ENCODE peak calls at places on chromosomes 2 and 18, in five cellular contexts. One of them, this sample, is unnamed.

GRCh38 chr2:197358927-197359326 is 48.3 kb upstream of the ANKRD44 start:
- DNase-seq in PC-9: no peak
- DNase-seq in GM23248: peak; percentile 70
- DNase-seq in neuronal stem cell: no peak
- DNase-seq in K562: no peak
- DNase-seq in this sample: no peak

GRCh38 chr18:59268127-59268721 is 5.0 kb downstream of the RAX start:
- DNase-seq in PC-9: no peak
- DNase-seq in GM23248: no peak
- DNase-seq in neuronal stem cell: no peak
- DNase-seq in K562: no peak
- DNase-seq in this sample: no peak

GRCh38 chr2:46849080-46849715 is 66.4 kb downstream of the MCFD2 start:
- DNase-seq in K562: peak; percentile 35
- DNase-seq in neuronal stem cell: no peak
- DNase-seq in GM23248: peak; percentile 41
- DNase-seq in PC-9: no peak
- DNase-seq in this sample: no peak

GRCh38 chr2:138391956-138392355 is 109.6 kb upstream of the SPOPL start:
- DNase-seq in GM23248: peak; percentile 48
- DNase-seq in K562: no peak
- DNase-seq in PC-9: no peak
- DNase-seq in neuronal stem cell: no peak
- DNase-seq in this sample: no peak

GRCh38 chr2:219506802-219507554 is 7.3 kb upstream of the ASIC4 start:
- DNase-seq in PC-9: no peak
- DNase-seq in K562: no peak
- DNase-seq in neuronal stem cell: no peak
- DNase-seq in GM23248: no peak
- DNase-seq in this sample: peak; percentile 65

GRCh38 chr2:102142829-102143449 is 393 bp downstream of the IL1R1 start:
- DNase-seq in GM23248: peak; percentile 70
- DNase-seq in PC-9: no peak
- DNase-seq in neuronal stem cell: peak; percentile 11
- DNase-seq in K562: peak; percentile 38
- DNase-seq in this sample: no peak

GRCh38 chr18:21452808-21453511 is 147.5 kb downstream of the ESCO1 start:
- DNase-seq in GM23248: no peak
- DNase-seq in K562: no peak
- DNase-seq in neuronal stem cell: no peak
- DNase-seq in PC-9: no peak
- DNase-seq in this sample: no peak

GRCh38 chr2:75342504-75343175 is 143.3 kb upstream of the TACR1 start:
- DNase-seq in GM23248: no peak
- DNase-seq in PC-9: no peak
- DNase-seq in K562: no peak
- DNase-seq in neuronal stem cell: no peak
- DNase-seq in this sample: no peak

GRCh38 chr2:230054079-230054478 is 14.6 kb downstream of the SLC16A14 start:
- DNase-seq in GM23248: peak; percentile 76
- DNase-seq in PC-9: peak; percentile 90
- DNase-seq in K562: no peak
- DNase-seq in neuronal stem cell: no peak
- DNase-seq in this sample: no peak

GRCh38 chr2:237591379-237591881 is 896 bp upstream of the RAB17 start:
- DNase-seq in PC-9: peak; percentile 80
- DNase-seq in K562: peak; percentile 12
- DNase-seq in neuronal stem cell: no peak
- DNase-seq in GM23248: peak; percentile 17
- DNase-seq in this sample: no peak

GRCh38 chr2:28828382-28828781 is 17.7 kb downstream of the SPDYA start:
- DNase-seq in K562: no peak
- DNase-seq in neuronal stem cell: no peak
- DNase-seq in GM23248: peak; percentile 13
- DNase-seq in PC-9: no peak
- DNase-seq in this sample: no peak

GRCh38 chr2:144288428-144288827 is 231.5 kb downstream of the ZEB2 start:
- DNase-seq in GM23248: no peak
- DNase-seq in neuronal stem cell: no peak
- DNase-seq in K562: no peak
- DNase-seq in PC-9: no peak
- DNase-seq in this sample: no peak

GRCh38 chr2:30492185-30492584 is 45.1 kb downstream of the LCLAT1 start:
- DNase-seq in PC-9: no peak
- DNase-seq in K562: no peak
- DNase-seq in neuronal stem cell: no peak
- DNase-seq in GM23248: peak; percentile 37
- DNase-seq in this sample: no peak

GRCh38 chr18:79496978-79497637 is 101.4 kb downstream of the NFATC1 start:
- DNase-seq in GM23248: peak; percentile 51
- DNase-seq in neuronal stem cell: no peak
- DNase-seq in PC-9: no peak
- DNase-seq in K562: peak; percentile 5
- DNase-seq in this sample: peak; percentile 59

GRCh38 chr2:35871672-35872071 is 483.9 kb upstream of the CRIM1 start:
- DNase-seq in K562: no peak
- DNase-seq in GM23248: peak; percentile 49
- DNase-seq in neuronal stem cell: no peak
- DNase-seq in PC-9: no peak
- DNase-seq in this sample: no peak

GRCh38 chr2:99852376-99852934 is 289.9 kb downstream of the AFF3 start:
- DNase-seq in PC-9: no peak
- DNase-seq in neuronal stem cell: no peak
- DNase-seq in GM23248: no peak
- DNase-seq in K562: no peak
- DNase-seq in this sample: no peak

GRCh38 chr2:120959426-120959825 is 223.8 kb downstream of the GLI2 start:
- DNase-seq in GM23248: no peak
- DNase-seq in PC-9: no peak
- DNase-seq in K562: no peak
- DNase-seq in neuronal stem cell: no peak
- DNase-seq in this sample: no peak

GRCh38 chr2:54403512-54404238 is 52.5 kb upstream of the SPTBN1 start:
- DNase-seq in PC-9: no peak
- DNase-seq in neuronal stem cell: no peak
- DNase-seq in K562: no peak
- DNase-seq in GM23248: no peak
- DNase-seq in this sample: no peak

GRCh38 chr2:191217580-191217979 is 27.6 kb upstream of the MYO1B start:
- DNase-seq in neuronal stem cell: no peak
- DNase-seq in GM23248: peak; percentile 82
- DNase-seq in K562: peak; percentile 3
- DNase-seq in PC-9: peak; percentile 68
- DNase-seq in this sample: no peak

GRCh38 chr2:233380132-233381012 is 26.1 kb downstream of the DGKD start:
- DNase-seq in neuronal stem cell: no peak
- DNase-seq in K562: peak; percentile 17
- DNase-seq in PC-9: no peak
- DNase-seq in GM23248: no peak
- DNase-seq in this sample: no peak

GRCh38 chr2:189115126-189115525 is 64.4 kb downstream of the COL5A2 start:
- DNase-seq in PC-9: no peak
- DNase-seq in GM23248: peak; percentile 57
- DNase-seq in neuronal stem cell: no peak
- DNase-seq in K562: no peak
- DNase-seq in this sample: no peak

GRCh38 chr2:148207111-148207510 is 186.2 kb downstream of the MBD5 start:
- DNase-seq in GM23248: no peak
- DNase-seq in neuronal stem cell: no peak
- DNase-seq in K562: no peak
- DNase-seq in PC-9: no peak
- DNase-seq in this sample: no peak

GRCh38 chr2:11446733-11447248 is 19.2 kb downstream of the E2F6 start:
- DNase-seq in K562: peak; percentile 62
- DNase-seq in GM23248: peak; percentile 74
- DNase-seq in neuronal stem cell: peak; percentile 84
- DNase-seq in PC-9: no peak
- DNase-seq in this sample: peak; percentile 35

GRCh38 chr2:215937190-215937589 is 76.2 kb downstream of the MREG start:
- DNase-seq in GM23248: no peak
- DNase-seq in neuronal stem cell: no peak
- DNase-seq in PC-9: no peak
- DNase-seq in K562: no peak
- DNase-seq in this sample: no peak

GRCh38 chr2:9021563-9022211 is 18.2 kb upstream of the MBOAT2 start:
- DNase-seq in PC-9: no peak
- DNase-seq in GM23248: peak; percentile 55
- DNase-seq in K562: no peak
- DNase-seq in neuronal stem cell: no peak
- DNase-seq in this sample: no peak

GRCh38 chr2:89842180-89842908 is 1150.9 kb downstream of the RPIA start:
- DNase-seq in PC-9: no peak
- DNase-seq in K562: no peak
- DNase-seq in neuronal stem cell: no peak
- DNase-seq in GM23248: no peak
- DNase-seq in this sample: peak; percentile 51

GRCh38 chr2:64762301-64762997 is 108.7 kb upstream of the SERTAD2 start:
- DNase-seq in neuronal stem cell: no peak
- DNase-seq in GM23248: no peak
- DNase-seq in K562: peak; percentile 26
- DNase-seq in PC-9: no peak
- DNase-seq in this sample: no peak

GRCh38 chr18:2971741-2972552 is 41.0 kb downstream of the LPIN2 start:
- DNase-seq in neuronal stem cell: no peak
- DNase-seq in PC-9: no peak
- DNase-seq in K562: no peak
- DNase-seq in GM23248: peak; percentile 75
- DNase-seq in this sample: no peak

GRCh38 chr2:98730053-98730850 is 680 bp downstream of the MGAT4A start:
- DNase-seq in K562: peak; percentile 4
- DNase-seq in PC-9: peak; percentile 53
- DNase-seq in neuronal stem cell: peak; percentile 29
- DNase-seq in GM23248: peak; percentile 23
- DNase-seq in this sample: peak; percentile 61

GRCh38 chr2:98730851-98731708 is at the start of gene MGAT4A:
- DNase-seq in K562: peak; percentile 59
- DNase-seq in neuronal stem cell: peak; percentile 62
- DNase-seq in PC-9: no peak
- DNase-seq in GM23248: peak; percentile 54
- DNase-seq in this sample: peak; percentile 65

GRCh38 chr2:98731709-98732349 is 897 bp upstream of the MGAT4A start:
- DNase-seq in K562: no peak
- DNase-seq in PC-9: no peak
- DNase-seq in neuronal stem cell: peak; percentile 11
- DNase-seq in GM23248: no peak
- DNase-seq in this sample: no peak

GRCh38 chr2:98727758-98728718 is 2.9 kb downstream of the MGAT4A start:
- DNase-seq in neuronal stem cell: no peak
- DNase-seq in K562: no peak
- DNase-seq in PC-9: no peak
- DNase-seq in GM23248: no peak
- DNase-seq in this sample: no peak

DNA sequence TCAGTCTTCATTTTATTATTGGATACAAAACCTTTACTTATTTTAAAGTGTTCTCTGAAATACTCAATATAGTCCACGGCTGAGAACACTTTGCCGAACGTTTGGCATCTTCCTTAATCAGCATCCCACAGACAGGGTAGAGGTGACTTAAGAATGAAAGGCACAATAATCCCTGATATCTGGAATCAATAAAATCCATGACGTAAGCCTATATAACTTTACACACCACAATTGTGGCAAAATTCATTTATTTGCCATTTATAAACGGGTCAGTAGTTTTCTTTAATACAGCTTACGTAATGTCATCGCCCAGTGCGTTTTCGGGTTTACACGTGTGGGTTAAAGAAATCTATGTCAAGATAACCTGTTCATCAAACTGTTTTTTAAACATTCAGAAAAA is 1.3 kb downstream of the MGAT4A start:
- DNase-seq in neuronal stem cell: no peak
- DNase-seq in PC-9: no peak
- DNase-seq in K562: no peak
- DNase-seq in GM23248: peak; percentile 5
- DNase-seq in this sample: no peak
- H3K27me3 ChIP-seq in neuronal stem cell: peaks cover 62% of the 10 kb centered on the region
- H3K27me3 ChIP-seq in PC-9: no peaks in the 10 kb centered on the region
- H3K27me3 ChIP-seq in K562: peaks cover 13% of the 10 kb centered on the region
- H3K27me3 ChIP-seq in GM23248: peaks cover 91% of the 10 kb centered on the region
- H3K27me3 ChIP-seq in this sample: no peaks in the 10 kb centered on the region

GRCh38 chr2:42846026-42846425 is 53.6 kb upstream of the HAAO start:
- DNase-seq in GM23248: no peak
- DNase-seq in PC-9: no peak
- DNase-seq in neuronal stem cell: no peak
- DNase-seq in K562: no peak
- DNase-seq in this sample: no peak
- H3K4me1 ChIP-seq in GM23248: peaks cover 23% of the 10 kb centered on the region
- H3K4me1 ChIP-seq in PC-9: no peaks in the 10 kb centered on the region
- H3K4me1 ChIP-seq in neuronal stem cell: peaks cover 3% of the 10 kb centered on the region
- H3K4me1 ChIP-seq in K562: no peaks in the 10 kb centered on the region
- H3K4me1 ChIP-seq in this sample: peaks cover 77% of the 10 kb centered on the region

GRCh38 chr2:19361325-19361990 is 3.0 kb upstream of the OSR1 start:
- DNase-seq in K562: no peak
- DNase-seq in neuronal stem cell: no peak
- DNase-seq in GM23248: peak; percentile 71
- DNase-seq in PC-9: no peak
- DNase-seq in this sample: no peak

GRCh38 chr2:19360881-19361321 is 2.5 kb upstream of the OSR1 start:
- DNase-seq in neuronal stem cell: no peak
- DNase-seq in GM23248: no peak
- DNase-seq in PC-9: no peak
- DNase-seq in K562: no peak
- DNase-seq in this sample: no peak

GRCh38 chr2:19363474-19363778 is 5.0 kb upstream of the OSR1 start:
- DNase-seq in K562: no peak
- DNase-seq in neuronal stem cell: no peak
- DNase-seq in PC-9: no peak
- DNase-seq in GM23248: no peak
- DNase-seq in this sample: no peak

GRCh38 chr2:19362652-19363473 is 4.4 kb upstream of the OSR1 start:
- DNase-seq in neuronal stem cell: peak; percentile 73
- DNase-seq in K562: peak; percentile 79
- DNase-seq in GM23248: peak; percentile 95
- DNase-seq in PC-9: peak; percentile 75
- DNase-seq in this sample: peak; percentile 91

DNA sequence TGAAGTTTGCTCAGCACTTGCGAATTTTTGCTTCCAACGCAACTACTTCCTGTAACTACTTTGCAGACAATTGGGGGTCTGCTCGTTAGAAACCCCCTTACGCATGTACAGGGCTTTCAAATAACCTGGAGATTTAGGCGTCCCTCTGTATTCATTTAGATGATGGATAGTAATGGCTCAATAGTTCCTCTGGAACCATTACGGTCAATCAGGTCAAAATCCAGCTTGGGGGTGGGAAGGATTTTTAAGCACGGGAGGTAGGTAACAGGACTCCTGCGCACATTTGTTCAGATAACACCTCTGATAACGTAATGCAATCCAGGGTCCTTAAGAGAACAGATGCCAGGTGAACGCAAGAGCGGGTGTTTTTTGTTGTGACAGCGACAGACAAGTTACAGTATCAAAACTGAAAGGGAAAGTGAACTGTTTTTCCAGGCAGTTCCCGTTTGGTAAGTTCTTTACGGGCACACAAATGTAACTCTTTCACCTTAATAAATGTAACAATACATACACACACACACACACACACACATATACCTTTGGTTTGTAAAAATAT is 3.7 kb upstream of the OSR1 start:
- DNase-seq in K562: no peak
- DNase-seq in neuronal stem cell: no peak
- DNase-seq in PC-9: peak; percentile 43
- DNase-seq in GM23248: peak; percentile 57
- DNase-seq in this sample: no peak
- H3K4me3 ChIP-seq in K562: no peak overlapping the region
- H3K4me3 ChIP-seq in neuronal stem cell: no peak overlapping the region
- H3K4me3 ChIP-seq in PC-9: peak overlapping the region; percentile 72
- H3K4me3 ChIP-seq in GM23248: peak overlapping the region; percentile 91
- H3K4me3 ChIP-seq in this sample: peak overlapping the region; percentile 60

GRCh38 chr2:10076988-10077527 is 3.2 kb downstream of the CYS1 start:
- DNase-seq in GM23248: no peak
- DNase-seq in K562: no peak
- DNase-seq in PC-9: no peak
- DNase-seq in neuronal stem cell: no peak
- DNase-seq in this sample: no peak
- H3K27me3 ChIP-seq in GM23248: peaks cover 13% of the 10 kb centered on the region
- H3K27me3 ChIP-seq in K562: peaks cover 66% of the 10 kb centered on the region
- H3K27me3 ChIP-seq in PC-9: peaks cover 31% of the 10 kb centered on the region
- H3K27me3 ChIP-seq in neuronal stem cell: peaks cover 84% of the 10 kb centered on the region
- H3K27me3 ChIP-seq in this sample: no peaks in the 10 kb centered on the region